ENCODE peak calls at places on chromosome X, in four cellular contexts. O is SK-N-SH, F is WTC11, T is GM12878. A is an unnamed sample.

GRCh38 chrX:112832481-112833095 is 8.0 kb downstream of the AMOT start:
- DNase-seq in O (no peak), F (peak; percentile 14), T (no peak), A (no peak)

GRCh38 chrX:124097116-124097515 is 135.6 kb downstream of the STAG2 start:
- DNase-seq in O (no peak), F (no peak), T (no peak), A (no peak)

GRCh38 chrX:30992381-30992904 is 79.4 kb downstream of the FTHL17 start:
- DNase-seq in O (peak; percentile 33), F (no peak), T (no peak), A (no peak)

GRCh38 chrX:131816551-131817136 is 206.5 kb upstream of the STK26 start:
- DNase-seq in O (peak; percentile 51), F (no peak), T (peak; percentile 90), A (no peak)

GRCh38 chrX:30931920-30932319 is 42.9 kb upstream of the TAB3 start:
- DNase-seq in O (no peak), F (no peak), T (no peak), A (no peak)

GRCh38 chrX:136768469-136769084 is 12.2 kb downstream of the ARHGEF6 start:
- DNase-seq in O (peak; percentile 20), F (peak; percentile 12), T (no peak), A (peak; percentile 77)

GRCh38 chrX:9352683-9353430 is 112.0 kb upstream of the TBL1X start:
- DNase-seq in O (no peak), F (no peak), T (peak; percentile 38), A (peak; percentile 36)

GRCh38 chrX:14013074-14013473 is 16.6 kb downstream of the GEMIN8 start:
- DNase-seq in O (no peak), F (no peak), T (no peak), A (no peak)

GRCh38 chrX:136115909-136116297 is 31.4 kb upstream of the FHL1 start:
- DNase-seq in O (no peak), F (no peak), T (no peak), A (no peak)

GRCh38 chrX:39883664-39884063 is 214.1 kb downstream of the BCOR start:
- DNase-seq in O (no peak), F (no peak), T (no peak), A (no peak)

GRCh38 chrX:15694968-15695451 is 30.4 kb upstream of the CLTRN start:
- DNase-seq in O (no peak), F (no peak), T (no peak), A (no peak)

DNA sequence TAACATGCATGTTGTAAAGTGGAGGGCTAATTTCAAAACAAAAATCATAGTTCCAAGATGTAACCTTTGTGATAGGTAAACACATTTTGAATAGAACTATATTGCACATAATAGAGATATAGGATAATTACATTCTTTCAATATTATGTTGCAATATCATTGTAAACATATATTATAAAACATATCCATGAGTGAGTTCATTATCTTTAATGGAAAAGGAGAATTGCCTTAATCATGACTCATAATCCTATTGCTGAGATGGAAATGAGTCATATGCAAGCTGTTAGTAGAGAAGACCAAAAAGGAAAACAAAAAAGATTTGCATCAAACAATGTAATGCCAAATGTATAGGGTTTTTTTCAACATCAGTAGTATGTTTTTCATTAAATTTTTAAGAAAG is 73.7 kb upstream of the WDR44 start:
- DNase-seq in O (no peak), F (no peak), T (no peak), A (no peak)
- TF ChIP-seq USF1 in O (no peak), F (no peak), T (no peak), A (no peak)

DNA sequence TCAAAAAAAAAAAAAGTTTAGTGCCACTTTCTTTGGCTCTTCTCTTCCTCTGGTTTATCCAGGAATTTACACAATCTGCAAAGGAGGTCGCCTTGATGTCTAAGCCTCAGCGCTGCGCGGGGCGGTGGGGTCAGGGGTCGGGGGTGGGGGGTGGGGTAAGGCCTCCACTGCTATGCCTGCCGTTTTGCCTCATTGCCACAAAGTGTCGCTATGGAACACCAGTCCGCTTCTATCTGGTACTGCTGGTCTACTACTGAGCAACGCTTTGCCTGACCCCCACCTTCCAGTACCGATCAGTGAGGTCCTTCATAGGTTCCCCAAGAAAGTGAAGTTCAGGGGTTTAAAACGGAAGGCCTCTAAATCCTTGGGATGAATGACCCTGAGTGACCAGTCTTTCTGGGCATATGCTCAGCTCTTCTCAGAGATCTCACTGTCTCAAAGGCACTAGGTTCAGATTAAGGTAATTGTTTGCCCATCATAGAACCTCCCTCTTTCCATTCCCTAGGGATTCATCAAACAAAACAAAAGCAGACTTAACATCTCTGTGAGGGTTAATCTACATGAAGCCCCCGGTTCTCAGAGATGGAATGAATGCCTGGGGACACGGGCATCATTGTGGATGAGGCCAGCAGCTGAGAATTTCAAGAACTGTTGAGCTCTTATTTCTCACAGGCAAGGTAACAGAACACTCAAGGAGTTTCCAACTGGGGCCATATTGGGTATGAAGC is 16.9 kb upstream of the TSR2 start:
- DNase-seq in O (no peak), F (peak; percentile 44), T (no peak), A (peak; percentile 47)
- TF ChIP-seq USF1 in O (no peak), F (no peak), T (no peak), A (no peak)

DNA sequence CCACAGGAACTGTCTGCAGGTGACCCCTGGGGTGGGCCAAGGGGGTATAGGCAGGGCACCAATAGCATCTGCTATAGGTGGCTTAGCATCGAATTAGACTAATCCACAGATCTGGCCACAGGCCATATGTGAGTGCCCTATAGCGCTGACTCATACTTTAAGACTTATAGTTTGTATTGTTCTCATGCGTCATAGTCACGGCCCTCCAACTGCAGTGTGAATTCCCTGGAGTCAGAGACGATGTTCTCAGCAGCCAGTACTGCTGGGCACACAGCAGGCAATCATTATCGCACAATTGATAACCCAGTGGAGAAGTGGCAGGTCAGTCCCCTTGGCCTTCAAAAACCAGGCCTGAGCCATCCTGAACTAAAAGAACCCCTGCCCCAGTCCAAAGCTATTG is 58.1 kb downstream of the ADGRG2 start:
- DNase-seq in O (no peak), F (no peak), T (no peak), A (no peak)
- TF ChIP-seq USF1 in O (no peak), F (no peak), T (no peak), A (no peak)

DNA sequence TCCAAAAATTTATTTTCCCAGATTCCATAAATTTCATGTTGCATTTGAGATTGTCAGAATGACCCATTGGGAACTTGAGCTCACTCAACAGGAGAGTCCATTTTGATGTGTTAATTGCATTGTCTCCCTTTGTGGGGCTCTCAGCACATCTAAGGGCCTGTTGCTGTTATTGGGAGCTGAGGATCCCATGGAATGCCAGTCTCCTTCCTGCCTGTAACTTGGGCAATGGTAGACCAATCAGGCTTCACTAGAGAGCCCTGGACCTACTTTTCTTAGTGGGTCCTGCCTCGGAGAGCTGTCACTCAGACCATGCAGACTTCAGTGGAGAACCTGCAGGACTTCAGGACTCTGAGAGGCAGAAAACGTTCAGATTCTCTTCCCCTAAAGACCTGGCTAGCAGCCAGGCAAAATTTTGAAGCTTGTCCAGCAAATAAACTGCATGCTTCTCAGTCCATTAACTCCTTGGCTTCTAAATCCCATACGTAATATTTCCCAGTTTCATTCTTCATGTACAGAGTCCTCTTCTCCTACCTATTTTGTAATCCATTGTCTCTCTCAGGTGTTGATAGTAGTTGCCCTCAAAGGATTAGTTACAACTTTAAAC is 25.1 kb downstream of the OCRL start:
- DNase-seq in O (no peak), F (no peak), T (no peak), A (no peak)
- TF ChIP-seq USF1 in O (no peak), F (no peak), T (no peak), A (no peak)

DNA sequence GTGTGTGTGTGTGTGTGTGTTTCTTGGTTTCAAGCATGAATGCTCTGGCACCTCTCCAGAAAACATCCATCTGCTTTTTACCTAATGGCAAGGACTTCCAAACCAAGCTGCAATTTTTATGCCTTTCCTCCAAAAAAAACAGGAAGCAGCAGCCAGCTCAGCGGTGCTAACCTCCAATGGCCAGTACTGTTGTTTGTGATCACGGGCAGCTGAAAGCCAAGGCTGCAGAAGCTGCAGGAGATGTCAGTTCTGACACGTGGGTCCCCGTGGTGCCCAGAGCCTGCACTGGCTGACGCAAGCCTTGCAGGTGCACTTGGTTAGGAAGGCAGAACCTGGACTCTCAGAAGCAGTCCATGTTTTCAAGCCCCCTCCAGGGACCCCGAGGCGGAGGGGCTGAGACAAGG is 313.6 kb upstream of the DDX53 start:
- DNase-seq in O (peak; percentile 35), F (peak; percentile 9), T (no peak), A (no peak)
- TF ChIP-seq USF1 in O (no peak), F (no peak), T (no peak), A (no peak)

DNA sequence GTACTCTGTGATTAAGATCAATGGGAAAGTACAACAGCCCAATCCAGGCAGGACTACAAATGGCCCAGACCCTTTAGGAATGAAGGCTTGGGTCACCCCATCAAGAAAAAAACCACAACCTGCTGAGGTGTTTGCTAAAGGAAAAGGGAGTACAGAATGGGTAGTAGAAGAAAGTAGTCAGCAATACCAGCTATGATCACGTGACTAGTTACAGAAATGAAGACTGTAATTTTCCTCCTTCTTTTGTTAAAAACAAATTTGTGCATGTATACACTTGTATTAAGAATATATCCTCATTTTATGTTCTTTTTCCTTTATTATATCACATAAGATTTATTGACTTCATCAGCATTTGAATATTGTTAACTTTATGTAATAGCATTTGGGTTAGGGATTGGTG is 160.1 kb upstream of the TBX22 start:
- DNase-seq in O (no peak), F (no peak), T (no peak), A (no peak)
- TF ChIP-seq USF1 in O (no peak), F (no peak), T (no peak), A (no peak)

GRCh38 chrX:153064061-153064460 is 7.8 kb downstream of the PNMA3 start:
- DNase-seq in O (peak; percentile 13), F (no peak), T (no peak), A (peak; percentile 20)
- TF ChIP-seq USF1 in O (no peak), F (no peak), T (no peak), A (no peak)

GRCh38 chrX:138847930-138848329 is 136.4 kb upstream of the FGF13 start:
- DNase-seq in O (no peak), F (no peak), T (no peak), A (no peak)
- TF ChIP-seq USF1 in O (no peak), F (no peak), T (no peak), A (no peak)

A was measured in K562.